ENCODE peak calls at places on chromosomes 16 and 17, in five cellular contexts. One of them, this sample, is unnamed.

GRCh38 chr16:81238296-81239011 is at the start of gene BCO1:
- DNase-seq in neural progenitor cell: peak; percentile 87
- DNase-seq in PC-9: peak; percentile 22
- DNase-seq in GM23248: peak; percentile 68
- DNase-seq in SK-N-SH: no peak
- DNase-seq in this sample: peak; percentile 73

GRCh38 chr17:30341703-30342102 is 7.8 kb upstream of the TMIGD1 start:
- DNase-seq in neural progenitor cell: no peak
- DNase-seq in PC-9: no peak
- DNase-seq in GM23248: no peak
- DNase-seq in SK-N-SH: no peak
- DNase-seq in this sample: no peak

GRCh38 chr16:66930189-66930588 is 4.0 kb downstream of the CIAO2B start:
- DNase-seq in neural progenitor cell: no peak
- DNase-seq in PC-9: peak; percentile 82
- DNase-seq in GM23248: peak; percentile 81
- DNase-seq in SK-N-SH: no peak
- DNase-seq in this sample: no peak

GRCh38 chr16:50335198-50335958 is 33.4 kb downstream of the BRD7 start:
- DNase-seq in neural progenitor cell: no peak
- DNase-seq in PC-9: no peak
- DNase-seq in GM23248: peak; percentile 28
- DNase-seq in SK-N-SH: no peak
- DNase-seq in this sample: no peak

GRCh38 chr17:58331815-58332719 is 3.5 kb upstream of the TSPOAP1 start:
- DNase-seq in neural progenitor cell: no peak
- DNase-seq in PC-9: no peak
- DNase-seq in GM23248: no peak
- DNase-seq in SK-N-SH: peak; percentile 36
- DNase-seq in this sample: no peak

GRCh38 chr16:2057438-2057837 is 9.7 kb downstream of the TSC2 start:
- DNase-seq in neural progenitor cell: no peak
- DNase-seq in PC-9: no peak
- DNase-seq in GM23248: no peak
- DNase-seq in SK-N-SH: no peak
- DNase-seq in this sample: no peak

GRCh38 chr17:77480509-77481215 is 339.9 kb downstream of the SEC14L1 start:
- DNase-seq in neural progenitor cell: peak; percentile 45
- DNase-seq in PC-9: no peak
- DNase-seq in GM23248: no peak
- DNase-seq in SK-N-SH: peak; percentile 75
- DNase-seq in this sample: no peak

GRCh38 chr17:60139438-60140285 is 10.1 kb upstream of the CA4 start:
- DNase-seq in neural progenitor cell: peak; percentile 92
- DNase-seq in PC-9: peak; percentile 29
- DNase-seq in GM23248: peak; percentile 85
- DNase-seq in SK-N-SH: no peak
- DNase-seq in this sample: peak; percentile 86

GRCh38 chr16:67933805-67934204 is 2.1 kb upstream of the CTRL start:
- DNase-seq in neural progenitor cell: no peak
- DNase-seq in PC-9: no peak
- DNase-seq in GM23248: no peak
- DNase-seq in SK-N-SH: no peak
- DNase-seq in this sample: no peak

GRCh38 chr16:11721781-11722467 is 20.7 kb downstream of the TXNDC11 start:
- DNase-seq in neural progenitor cell: no peak
- DNase-seq in PC-9: no peak
- DNase-seq in GM23248: no peak
- DNase-seq in SK-N-SH: no peak
- DNase-seq in this sample: no peak
- H3F3A ChIP-seq in neural progenitor cell: peaks cover 2% of the 10 kb centered on the region
- H3F3A ChIP-seq in PC-9: no peaks in the 10 kb centered on the region
- H3F3A ChIP-seq in GM23248: peaks cover 17% of the 10 kb centered on the region
- H3F3A ChIP-seq in SK-N-SH: no peaks in the 10 kb centered on the region
- H3F3A ChIP-seq in this sample: no peaks in the 10 kb centered on the region

DNA sequence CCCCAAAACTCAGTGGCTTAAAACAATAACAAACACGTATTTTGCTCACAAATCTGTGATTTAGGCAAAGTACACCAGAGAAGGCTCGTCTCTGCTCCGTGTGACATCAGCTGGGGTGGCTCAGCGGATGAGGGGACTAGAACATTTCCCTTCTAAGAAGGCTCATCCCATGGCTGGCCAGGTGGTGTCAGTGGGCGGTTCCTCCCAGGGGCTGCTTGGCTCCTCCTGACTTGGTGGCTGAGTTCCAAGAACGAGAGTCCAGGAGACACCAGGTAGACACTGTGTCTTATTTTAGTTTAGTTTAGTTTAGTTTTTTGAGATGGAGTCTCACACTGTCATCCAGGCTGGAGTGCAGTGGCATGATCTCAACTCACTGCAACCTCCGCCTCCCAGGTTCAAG is 5.6 kb upstream of the CHMP6 start:
- DNase-seq in neural progenitor cell: no peak
- DNase-seq in PC-9: no peak
- DNase-seq in GM23248: no peak
- DNase-seq in SK-N-SH: no peak
- DNase-seq in this sample: no peak
- H3K4me3 ChIP-seq in neural progenitor cell: no peak overlapping the region
- H3K4me3 ChIP-seq in PC-9: no peak overlapping the region
- H3K4me3 ChIP-seq in GM23248: no peak overlapping the region
- H3K4me3 ChIP-seq in SK-N-SH: no peak overlapping the region
- H3K4me3 ChIP-seq in this sample: no peak overlapping the region

DNA sequence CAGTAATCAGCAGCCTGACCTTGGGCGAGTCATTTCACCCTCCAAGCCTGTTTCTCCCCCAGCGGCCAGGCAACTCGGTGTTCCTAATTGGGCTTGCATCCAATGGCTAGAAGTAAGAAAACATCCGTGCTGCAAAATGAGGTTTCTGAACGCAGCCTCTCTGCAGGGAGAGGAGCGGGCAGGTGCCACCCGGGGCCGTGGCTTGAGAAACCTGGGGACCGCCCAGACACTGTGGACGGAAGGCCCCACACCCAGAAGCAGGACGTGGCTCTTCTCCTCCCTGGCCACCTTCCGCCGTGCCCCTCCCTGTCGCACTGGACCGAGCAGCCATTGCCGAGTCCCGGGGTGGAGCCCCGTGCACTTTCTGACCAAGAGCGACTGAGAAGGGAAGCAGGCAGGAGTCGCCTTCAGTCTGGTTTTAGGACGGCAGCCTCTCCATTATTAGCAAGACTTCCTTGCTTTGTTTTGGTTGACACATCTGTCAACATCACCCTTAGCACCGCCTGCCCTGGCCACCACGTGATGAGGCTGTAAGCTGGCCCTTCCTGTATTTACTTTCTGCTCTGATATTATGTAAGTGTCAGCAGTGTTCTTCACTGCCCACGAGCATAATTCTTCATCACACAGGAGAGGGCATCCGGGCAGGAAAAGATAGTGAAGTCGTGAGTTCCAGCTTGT is 785 bp downstream of the HERPUD1 start:
- DNase-seq in neural progenitor cell: peak; percentile 69
- DNase-seq in PC-9: peak; percentile 66
- DNase-seq in GM23248: peak; percentile 83
- DNase-seq in SK-N-SH: peak; percentile 67
- DNase-seq in this sample: peak; percentile 37
- H3F3A ChIP-seq in neural progenitor cell: peaks cover 9% of the 10 kb centered on the region
- H3F3A ChIP-seq in PC-9: peaks cover 27% of the 10 kb centered on the region
- H3F3A ChIP-seq in GM23248: peaks cover 45% of the 10 kb centered on the region
- H3F3A ChIP-seq in SK-N-SH: peaks cover 14% of the 10 kb centered on the region
- H3F3A ChIP-seq in this sample: no peaks in the 10 kb centered on the region

GRCh38 chr17:40550608-40551007 is 14.7 kb downstream of the CCR7 start:
- DNase-seq in neural progenitor cell: no peak
- DNase-seq in PC-9: no peak
- DNase-seq in GM23248: peak; percentile 98
- DNase-seq in SK-N-SH: no peak
- DNase-seq in this sample: no peak
- H3K4me3 ChIP-seq in neural progenitor cell: no peak overlapping the region
- H3K4me3 ChIP-seq in PC-9: no peak overlapping the region
- H3K4me3 ChIP-seq in GM23248: peak overlapping the region; percentile 43
- H3K4me3 ChIP-seq in SK-N-SH: no peak overlapping the region
- H3K4me3 ChIP-seq in this sample: no peak overlapping the region

DNA sequence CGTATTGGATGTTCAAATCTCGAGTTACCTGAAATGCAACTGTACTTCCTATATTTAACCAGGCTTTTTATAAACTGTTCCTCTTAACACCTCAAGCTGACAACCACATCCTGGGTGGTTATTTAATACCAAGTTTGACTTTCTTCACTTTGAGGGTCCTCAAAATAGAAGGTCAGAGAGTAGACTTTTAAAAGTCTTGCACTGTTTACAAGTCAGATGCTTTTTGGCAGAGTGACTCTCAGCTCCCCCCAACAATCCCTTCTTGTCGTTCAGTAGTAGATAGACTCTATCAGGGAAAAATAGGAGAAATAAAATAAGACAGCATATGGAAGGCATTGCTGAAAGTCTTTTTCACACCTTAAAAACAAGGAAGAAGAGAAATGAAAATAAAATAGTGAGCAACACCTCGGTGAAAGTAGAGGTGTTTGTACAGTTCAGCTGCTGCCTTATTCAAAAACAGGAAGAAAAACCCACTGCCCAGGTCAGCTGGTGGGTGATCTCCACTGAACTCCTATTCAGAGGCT is 650.4 kb downstream of the WWOX start:
- DNase-seq in neural progenitor cell: no peak
- DNase-seq in PC-9: no peak
- DNase-seq in GM23248: no peak
- DNase-seq in SK-N-SH: no peak
- DNase-seq in this sample: no peak
- H3F3A ChIP-seq in neural progenitor cell: no peaks in the 10 kb centered on the region
- H3F3A ChIP-seq in PC-9: no peaks in the 10 kb centered on the region
- H3F3A ChIP-seq in GM23248: no peaks in the 10 kb centered on the region
- H3F3A ChIP-seq in SK-N-SH: no peaks in the 10 kb centered on the region
- H3F3A ChIP-seq in this sample: no peaks in the 10 kb centered on the region

GRCh38 chr17:79840989-79841286 is 1.7 kb upstream of the CBX4 start:
- DNase-seq in neural progenitor cell: no peak
- DNase-seq in PC-9: no peak
- DNase-seq in GM23248: no peak
- DNase-seq in SK-N-SH: no peak
- DNase-seq in this sample: no peak

GRCh38 chr17:79841369-79842135 is 2.3 kb upstream of the CBX4 start:
- DNase-seq in neural progenitor cell: peak; percentile 54
- DNase-seq in PC-9: no peak
- DNase-seq in GM23248: no peak
- DNase-seq in SK-N-SH: no peak
- DNase-seq in this sample: peak; percentile 69

GRCh38 chr17:79843475-79843916 is 4.3 kb upstream of the CBX4 start:
- DNase-seq in neural progenitor cell: no peak
- DNase-seq in PC-9: no peak
- DNase-seq in GM23248: peak; percentile 45
- DNase-seq in SK-N-SH: no peak
- DNase-seq in this sample: no peak

GRCh38 chr17:79842656-79843474 is 3.6 kb upstream of the CBX4 start:
- DNase-seq in neural progenitor cell: peak; percentile 63
- DNase-seq in PC-9: no peak
- DNase-seq in GM23248: peak; percentile 38
- DNase-seq in SK-N-SH: peak; percentile 81
- DNase-seq in this sample: peak; percentile 39

GRCh38 chr17:79842136-79842655 is 3.0 kb upstream of the CBX4 start:
- DNase-seq in neural progenitor cell: peak; percentile 41
- DNase-seq in PC-9: no peak
- DNase-seq in GM23248: no peak
- DNase-seq in SK-N-SH: no peak
- DNase-seq in this sample: peak; percentile 59
- H3K4me3 ChIP-seq in neural progenitor cell: no peak overlapping the region
- H3K4me3 ChIP-seq in PC-9: no peak overlapping the region
- H3K4me3 ChIP-seq in GM23248: no peak overlapping the region
- H3K4me3 ChIP-seq in SK-N-SH: peak overlapping the region; percentile 53
- H3K4me3 ChIP-seq in this sample: peak overlapping the region; percentile 64

GRCh38 chr17:7839890-7840260 is 5.9 kb downstream of the KDM6B start:
- DNase-seq in neural progenitor cell: peak; percentile 31
- DNase-seq in PC-9: no peak
- DNase-seq in GM23248: peak; percentile 63
- DNase-seq in SK-N-SH: no peak
- DNase-seq in this sample: peak; percentile 14
- H3F3A ChIP-seq in neural progenitor cell: peaks cover 83% of the 10 kb centered on the region
- H3F3A ChIP-seq in PC-9: peaks cover 50% of the 10 kb centered on the region
- H3F3A ChIP-seq in GM23248: peaks cover 28% of the 10 kb centered on the region
- H3F3A ChIP-seq in SK-N-SH: peaks cover 54% of the 10 kb centered on the region
- H3F3A ChIP-seq in this sample: peaks cover 30% of the 10 kb centered on the region

This sample was measured in GM23338.